ENCODE peak calls at places on chromosomes 2 and 18, in six cellular contexts. O is adrenal gland, G is ovary, S is suprapubic skin, X is transverse colon, E is testis. V is an unnamed sample. For H3K4me1 and H3K36me3, the result is how much of the 10 kb centered on the place peaks cover.

GRCh38 chr2:20168048-20168726 is 56.7 kb downstream of the SDC1 start:
- DNase-seq in O (no peak), G (no peak), S (peak), X (peak), E (no peak), V (no peak)

GRCh38 chr2:9813312-9814128 is 29.8 kb upstream of the TAF1B start:
- DNase-seq in O (peak), G (peak), S (no peak), X (peak), E (peak), V (peak)

GRCh38 chr2:204795156-204795555 is 249.9 kb downstream of the PARD3B start:
- DNase-seq in O (no peak), G (no peak), S (no peak), X (no peak), E (no peak), V (no peak)

GRCh38 chr2:183242937-183243336 is 118.7 kb downstream of the NUP35 start:
- DNase-seq in O (no peak), G (no peak), S (no peak), X (no peak), E (no peak), V (no peak)

GRCh38 chr2:234429265-234429664 is 67.6 kb downstream of the ARL4C start:
- DNase-seq in O (no peak), G (no peak), S (no peak), X (no peak), E (no peak), V (no peak)

GRCh38 chr2:109186656-109187250 is 57.7 kb downstream of the SH3RF3 start:
- DNase-seq in O (no peak), G (no peak), S (no peak), X (no peak), E (no peak), V (no peak)

GRCh38 chr2:66189598-66189997 is 245.3 kb upstream of the MEIS1 start:
- DNase-seq in O (peak), G (no peak), S (no peak), X (no peak), E (no peak), V (no peak)

GRCh38 chr2:40123746-40124145 is 328.1 kb downstream of the SLC8A1 start:
- DNase-seq in O (no peak), G (no peak), S (no peak), X (no peak), E (no peak), V (no peak)

GRCh38 chr18:23230688-23231087 is 95.4 kb downstream of the CABLES1 start:
- DNase-seq in O (no peak), G (no peak), S (peak), X (no peak), E (no peak), V (no peak)
- H3K4me1 ChIP-seq in O (under half), G (under half), S (half or more), X (under half), E (under half), V (under half)

GRCh38 chr2:30629866-30630265 is 177.4 kb downstream of the CAPN13 start:
- DNase-seq in O (no peak), G (no peak), S (no peak), X (no peak), E (no peak), V (no peak)

GRCh38 chr2:30628341-30628740 is 178.9 kb downstream of the CAPN13 start:
- DNase-seq in O (no peak), G (no peak), S (no peak), X (no peak), E (no peak), V (no peak)

GRCh38 chr2:30631051-30631671 is 176.1 kb downstream of the CAPN13 start:
- DNase-seq in O (no peak), G (no peak), S (no peak), X (no peak), E (no peak), V (no peak)

GRCh38 chr2:30625600-30626208 is 178.7 kb downstream of the LCLAT1 start:
- DNase-seq in O (no peak), G (no peak), S (no peak), X (no peak), E (no peak), V (no peak)

DNA sequence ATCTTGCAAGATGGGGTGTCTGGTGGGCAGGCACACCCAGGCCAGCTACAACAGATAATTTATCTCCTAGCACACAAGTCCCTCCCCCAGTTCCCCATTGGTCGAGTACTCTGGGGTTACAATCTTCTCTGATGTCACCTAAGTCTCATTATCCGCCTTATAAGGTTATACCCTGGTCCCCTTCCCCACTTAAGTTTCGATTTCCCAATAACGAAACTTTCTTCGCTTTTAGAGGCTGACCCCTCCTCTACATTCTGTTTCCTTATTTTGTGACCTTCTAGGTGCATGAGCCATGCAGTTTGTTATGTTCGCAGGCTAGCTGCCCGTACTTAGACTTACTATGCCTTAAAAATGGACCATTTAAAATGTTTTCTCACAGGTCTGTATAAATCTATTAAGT is 180.1 kb downstream of the CAPN13 start:
- DNase-seq in O (no peak), G (no peak), S (no peak), X (no peak), E (no peak), V (no peak)
- TF ChIP-seq POLR2A in O (no peak), G (no peak), S (no peak), X (no peak), E (no peak), V (no peak)

DNA sequence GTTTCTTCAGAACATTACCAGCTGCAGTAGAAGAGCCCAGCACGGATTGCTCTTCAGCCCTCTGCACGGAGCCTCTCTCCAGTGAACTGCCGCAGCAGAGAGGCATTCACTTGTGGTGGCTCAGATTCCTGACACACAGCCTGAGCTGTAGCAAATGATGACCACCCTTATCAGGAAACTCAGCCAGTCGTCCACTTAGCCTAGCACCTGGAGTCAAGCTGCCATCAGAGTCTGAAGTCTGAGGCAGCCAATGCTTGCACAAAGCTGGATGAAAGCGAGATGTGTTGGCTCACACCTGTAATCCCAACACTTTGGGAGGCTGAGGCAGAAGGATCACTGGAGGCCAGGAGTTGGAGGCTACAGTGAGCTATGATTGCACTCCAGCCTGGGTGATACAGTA is 11.7 kb upstream of the SAG start:
- DNase-seq in O (no peak), G (no peak), S (no peak), X (no peak), E (no peak), V (no peak)
- H3K36me3 ChIP-seq in O (under half), G (under half), S (half or more), X (under half), E (under half), V (under half)

GRCh38 chr2:144469788-144470187 is 50.1 kb downstream of the ZEB2 start:
- DNase-seq in O (no peak), G (no peak), S (no peak), X (no peak), E (peak), V (no peak)

GRCh38 chr2:144470334-144470733 is 49.6 kb downstream of the ZEB2 start:
- DNase-seq in O (no peak), G (no peak), S (no peak), X (no peak), E (no peak), V (no peak)

GRCh38 chr2:144472046-144472412 is 47.9 kb downstream of the ZEB2 start:
- DNase-seq in O (no peak), G (no peak), S (no peak), X (no peak), E (no peak), V (no peak)

GRCh38 chr2:144471316-144472045 is 48.4 kb downstream of the ZEB2 start:
- DNase-seq in O (no peak), G (no peak), S (no peak), X (no peak), E (no peak), V (no peak)

GRCh38 chr2:144470819-144471218 is 49.1 kb downstream of the ZEB2 start:
- DNase-seq in O (no peak), G (no peak), S (no peak), X (no peak), E (no peak), V (no peak)
- H3K4me1 ChIP-seq in O (half or more), G (under half), S (under half), X (under half), E (under half), V (under half)

GRCh38 chr2:219279916-219280516 is 850 bp downstream of the DNAJB2 start:
- DNase-seq in O (no peak), G (no peak), S (no peak), X (no peak), E (no peak), V (no peak)

GRCh38 chr2:219278655-219279150 is 463 bp upstream of the DNAJB2 start:
- DNase-seq in O (no peak), G (no peak), S (no peak), X (no peak), E (no peak), V (no peak)

GRCh38 chr2:219280682-219281081 is 1.5 kb downstream of the DNAJB2 start:
- DNase-seq in O (no peak), G (no peak), S (no peak), X (no peak), E (no peak), V (no peak)

GRCh38 chr2:219277703-219278654 is 1.2 kb upstream of the DNAJB2 start:
- DNase-seq in O (peak), G (peak), S (peak), X (peak), E (peak), V (peak)

GRCh38 chr2:219279151-219279915 is at the start of gene DNAJB2:
- DNase-seq in O (peak), G (peak), S (peak), X (peak), E (peak), V (peak)
- TF ChIP-seq POLR2A in O (peak), G (peak), S (peak), X (peak), E (peak), V (peak)

GRCh38 chr2:173922760-173923159 is 42.4 kb downstream of the SP3 start:
- DNase-seq in O (no peak), G (no peak), S (no peak), X (no peak), E (no peak), V (no peak)
- H3K36me3 ChIP-seq in O (under half), G (under half), S (under half), X (under half), E (under half), V (under half)

DNA sequence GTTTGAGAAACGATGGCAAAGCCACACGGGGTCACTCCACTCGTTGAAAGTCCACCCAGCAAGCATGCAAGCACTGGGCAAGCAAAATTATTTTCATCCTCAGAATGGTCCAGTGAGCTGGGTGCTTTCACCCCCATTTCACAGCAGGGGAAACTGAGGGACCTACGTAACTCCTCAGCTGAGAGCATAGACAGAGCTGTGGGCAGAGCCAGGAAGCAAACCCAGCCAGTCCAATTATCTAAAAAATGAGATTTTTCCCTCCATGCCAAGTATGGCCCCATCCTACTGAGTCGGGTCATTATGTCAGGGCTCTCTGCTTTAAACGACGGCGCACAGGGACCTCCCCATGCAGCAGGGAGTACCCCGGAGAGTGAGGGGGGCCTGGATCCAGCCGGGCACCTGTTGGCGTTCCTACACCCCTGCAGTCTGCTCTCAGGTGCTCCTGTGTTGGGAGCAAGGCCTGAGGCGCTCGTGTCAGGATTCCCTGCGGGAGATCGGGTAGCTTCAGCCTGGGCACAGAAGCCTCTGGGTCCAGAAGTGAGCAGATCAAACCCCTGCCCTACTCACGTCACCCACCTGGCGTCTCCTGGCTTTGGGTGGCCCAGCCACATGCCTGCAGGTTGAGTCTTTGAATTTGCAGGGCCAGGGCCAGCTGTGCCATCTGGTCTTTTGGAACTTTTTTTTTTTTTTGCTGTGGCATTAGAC is 17.3 kb downstream of the TWIST2 start:
- DNase-seq in O (no peak), G (peak), S (peak), X (no peak), E (peak), V (no peak)
- H3K4me1 ChIP-seq in O (under half), G (under half), S (under half), X (under half), E (under half), V (under half)

DNA sequence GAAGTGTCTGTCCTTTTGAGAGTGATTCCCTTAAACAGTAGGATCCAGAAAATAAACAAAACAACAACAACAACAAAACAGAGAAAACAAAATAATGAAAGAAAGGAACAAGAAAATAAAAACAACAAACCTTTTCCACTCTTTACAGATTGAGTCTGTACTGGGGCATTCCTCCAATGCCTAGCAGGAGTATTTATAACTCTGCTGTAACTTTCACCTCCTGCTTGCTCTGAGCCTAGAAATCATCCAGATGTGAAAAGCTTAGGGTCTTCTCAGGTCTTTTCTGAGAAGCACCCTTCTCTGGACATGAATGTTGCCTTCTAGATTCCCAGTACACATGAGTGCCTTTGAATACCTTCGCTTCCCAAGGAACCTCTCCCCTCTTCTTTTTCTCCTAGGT is 1239.4 kb downstream of the CNTNAP5 start:
- DNase-seq in O (no peak), G (no peak), S (no peak), X (no peak), E (no peak), V (no peak)
- TF ChIP-seq POLR2A in O (no peak), G (no peak), S (no peak), X (no peak), E (no peak), V (no peak)

DNA sequence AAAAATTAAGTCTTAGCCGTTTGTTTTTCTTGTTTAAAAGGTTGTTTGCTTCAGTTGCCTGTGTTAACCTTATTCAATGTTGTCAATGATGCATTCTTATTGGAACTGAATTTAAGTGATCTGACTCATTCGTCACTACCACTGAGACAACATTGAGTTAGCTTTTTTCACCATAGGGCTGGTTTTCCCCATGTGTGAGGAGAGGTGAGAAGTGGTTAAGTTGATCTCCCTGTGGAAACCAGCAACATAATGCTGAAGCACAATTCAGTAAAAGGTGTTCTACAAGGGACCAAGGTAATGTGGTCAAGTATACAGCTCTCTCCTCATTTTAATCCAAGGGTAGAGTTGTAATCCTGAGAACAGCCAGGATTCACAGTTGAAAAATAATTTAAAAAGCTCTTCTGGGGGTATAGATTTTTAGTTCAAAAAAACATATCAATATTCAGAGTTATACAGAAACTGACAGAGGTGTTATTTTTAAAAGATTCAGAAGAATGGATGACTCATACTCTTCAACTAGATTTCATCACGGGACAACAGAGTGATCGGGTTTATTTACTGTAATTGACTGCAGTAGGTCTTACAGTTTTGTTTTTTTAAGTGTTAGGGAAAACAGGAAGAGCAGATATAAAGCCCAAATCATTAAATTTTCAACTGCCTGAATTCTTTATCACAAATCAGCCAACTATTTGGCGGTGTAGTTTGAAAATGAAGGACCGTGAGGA is 12.6 kb downstream of the NOP58 start:
- DNase-seq in O (no peak), G (no peak), S (no peak), X (no peak), E (no peak), V (no peak)
- H3K36me3 ChIP-seq in O (under half), G (under half), S (half or more), X (under half), E (under half), V (under half)

GRCh38 chr18:62210138-62210537 is 23.1 kb downstream of the RELCH start:
- DNase-seq in O (no peak), G (no peak), S (no peak), X (no peak), E (no peak), V (no peak)

GRCh38 chr18:62209046-62209445 is 22.0 kb downstream of the RELCH start:
- DNase-seq in O (no peak), G (no peak), S (no peak), X (no peak), E (no peak), V (no peak)

GRCh38 chr18:62205824-62206223 is 18.8 kb downstream of the RELCH start:
- DNase-seq in O (no peak), G (no peak), S (no peak), X (no peak), E (no peak), V (no peak)

GRCh38 chr18:62201870-62202269 is 14.8 kb downstream of the RELCH start:
- DNase-seq in O (no peak), G (no peak), S (no peak), X (no peak), E (no peak), V (no peak)

DNA sequence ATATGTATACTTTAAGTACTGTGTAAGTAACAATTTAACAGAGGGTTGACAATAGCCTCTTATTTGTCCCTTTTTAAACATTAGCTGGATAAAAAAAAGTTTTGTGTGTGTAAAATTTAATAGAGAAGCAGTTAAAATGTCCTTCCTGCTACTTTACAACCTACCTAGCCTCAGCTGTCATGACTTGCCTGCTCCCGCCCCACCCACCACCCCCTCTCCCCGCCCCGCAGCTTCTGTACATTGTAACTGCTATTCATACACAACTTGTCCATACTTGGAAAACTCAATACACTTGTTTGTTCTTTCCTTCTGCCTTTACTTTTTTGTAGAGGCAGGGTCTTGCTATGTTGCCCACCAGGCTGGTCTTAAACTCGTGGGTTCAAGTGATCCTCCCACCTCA is 19.5 kb downstream of the RELCH start:
- DNase-seq in O (no peak), G (no peak), S (no peak), X (peak), E (no peak), V (no peak)
- H3K4me1 ChIP-seq in O (under half), G (under half), S (under half), X (under half), E (under half), V (under half)